ENCODE peak calls at places on chromosomes 2 and 18, in seven cellular contexts. I is NCI-H510A treated with DMSO at 0.1 percent for 48 hours, S is endothelial cell of umbilical vein, A is frontal cortex, D is activated gamma-delta T cell treated with Interleukin-2 at 50 U/mL for 16 hours, X is amygdala, O is RPMI7951. K is an unnamed sample.

GRCh38 chr2:240239325-240239724 is 98.9 kb upstream of the OTOS start:
- DNase-seq in I (no peak), S (no peak), A (no peak), D (no peak), X (no peak), O (no peak), K (no peak)

GRCh38 chr2:23595601-23596251 is 210.7 kb downstream of the KLHL29 start:
- DNase-seq in I (peak; percentile 55), S (no peak), A (peak; percentile 19), D (no peak), X (peak; percentile 59), O (peak; percentile 86), K (no peak)

GRCh38 chr2:188569441-188569840 is 277.8 kb downstream of the GULP1 start:
- DNase-seq in I (no peak), S (no peak), A (no peak), D (no peak), X (no peak), O (no peak), K (no peak)

GRCh38 chr2:68715353-68716041 is 19.1 kb upstream of the ARHGAP25 start:
- DNase-seq in I (no peak), S (peak; percentile 54), A (no peak), D (peak; percentile 30), X (no peak), O (peak; percentile 68), K (peak; percentile 68)

GRCh38 chr18:9526458-9526857 is 51.1 kb downstream of the RALBP1 start:
- DNase-seq in I (no peak), S (no peak), A (no peak), D (no peak), X (no peak), O (no peak), K (no peak)

GRCh38 chr2:104938226-104938941 is 84.5 kb downstream of the POU3F3 start:
- DNase-seq in I (no peak), S (no peak), A (no peak), D (no peak), X (peak; percentile 44), O (no peak), K (no peak)

GRCh38 chr2:197360744-197361156 is 50.2 kb upstream of the ANKRD44 start:
- DNase-seq in I (no peak), S (no peak), A (no peak), D (no peak), X (no peak), O (peak; percentile 88), K (no peak)

GRCh38 chr2:11129598-11130449 is 25.4 kb upstream of the SLC66A3 start:
- DNase-seq in I (no peak), S (no peak), A (no peak), D (peak; percentile 72), X (peak; percentile 41), O (peak; percentile 31), K (peak; percentile 69)

GRCh38 chr2:217370391-217370790 is 510.5 kb upstream of the TNP1 start:
- DNase-seq in I (no peak), S (no peak), A (no peak), D (no peak), X (no peak), O (peak; percentile 96), K (peak; percentile 17)

GRCh38 chr2:152363933-152364332 is 29.0 kb downstream of the FMNL2 start:
- DNase-seq in I (no peak), S (no peak), A (no peak), D (no peak), X (no peak), O (no peak), K (peak; percentile 2)

GRCh38 chr2:213086050-213086449 is 65.4 kb downstream of the IKZF2 start:
- DNase-seq in I (no peak), S (no peak), A (no peak), D (no peak), X (no peak), O (no peak), K (no peak)

GRCh38 chr2:98134138-98134537 is 47.2 kb downstream of the VWA3B start:
- DNase-seq in I (no peak), S (peak; percentile 52), A (no peak), D (no peak), X (no peak), O (no peak), K (peak; percentile 56)

K was measured in OCI-M1.